ENCODE peak calls at places on chromosomes 4 and X, in eight cellular contexts. O is stomach; U is hepatocyte; V is fibroblast of mammary gland; E is IMR-90; Y is MCF 10A; D is CD4-positive, alpha-beta T cell; A is fibroblast of pulmonary artery. T is an unnamed sample.

GRCh38 chr4:77931452-77932135 is 69.0 kb downstream of the MRPL1 start:
- DNase-seq in O (no peak), U (no peak), V (peak), E (peak), Y (peak), D (no peak), A (peak), T (no peak)

GRCh38 chrX:153469811-153470410 is 465 bp downstream of the HAUS7 start:
- DNase-seq in O (no peak), U (peak), V (peak), E (peak), Y (peak), D (no peak), A (peak), T (no peak)

GRCh38 chr4:100424376-100424775 is 93.4 kb downstream of the EMCN start:
- DNase-seq in O (no peak), U (no peak), V (no peak), E (no peak), Y (no peak), D (no peak), A (no peak), T (no peak)

GRCh38 chrX:34915463-34916225 is 27.0 kb upstream of the FAM47B start:
- DNase-seq in O (no peak), U (peak), V (no peak), E (no peak), Y (no peak), D (no peak), A (no peak), T (no peak)

GRCh38 chr4:189973646-189974045 is 33.0 kb downstream of the FRG1 start:
- DNase-seq in O (no peak), U (no peak), V (no peak), E (no peak), Y (no peak), D (no peak), A (no peak), T (no peak)

GRCh38 chr4:77074961-77075855 is 581 bp downstream of the CCNI start:
- DNase-seq in O (peak), U (peak), V (peak), E (peak), Y (peak), D (peak), A (peak), T (no peak)

GRCh38 chrX:54452920-54453319 is 12.7 kb downstream of the TSR2 start:
- DNase-seq in O (no peak), U (peak), V (peak), E (peak), Y (no peak), D (no peak), A (peak), T (no peak)

GRCh38 chr4:81198151-81198550 is 16.9 kb downstream of the PRKG2 start:
- DNase-seq in O (peak), U (no peak), V (no peak), E (no peak), Y (peak), D (no peak), A (no peak), T (no peak)

GRCh38 chr4:185859106-185859505 is 47.1 kb upstream of the SORBS2 start:
- DNase-seq in O (no peak), U (no peak), V (no peak), E (no peak), Y (no peak), D (no peak), A (peak), T (no peak)

GRCh38 chr4:121472937-121473721 is 92.3 kb upstream of the QRFPR start:
- DNase-seq in O (no peak), U (no peak), V (no peak), E (no peak), Y (no peak), D (no peak), A (no peak), T (no peak)

GRCh38 chr4:99918656-99919055 is 24.4 kb upstream of the LAMTOR3 start:
- DNase-seq in O (no peak), U (peak), V (no peak), E (no peak), Y (no peak), D (no peak), A (no peak), T (no peak)

GRCh38 chr4:125796138-125796537 is 481.4 kb downstream of the FAT4 start:
- DNase-seq in O (no peak), U (no peak), V (no peak), E (no peak), Y (no peak), D (no peak), A (no peak), T (no peak)

GRCh38 chrX:150034788-150035187 is 96.5 kb upstream of the EOLA2 start:
- DNase-seq in O (no peak), U (no peak), V (no peak), E (no peak), Y (no peak), D (no peak), A (no peak), T (no peak)

GRCh38 chrX:97605271-97605670 is 721.6 kb downstream of the RPA4 start:
- DNase-seq in O (no peak), U (no peak), V (peak), E (no peak), Y (no peak), D (no peak), A (no peak), T (no peak)

GRCh38 chr4:38565271-38566199 is 98.5 kb upstream of the KLF3 start:
- DNase-seq in O (peak), U (no peak), V (peak), E (peak), Y (peak), D (no peak), A (peak), T (no peak)

GRCh38 chrX:72123471-72124185 is 8.1 kb downstream of the RTL5 start:
- DNase-seq in O (no peak), U (peak), V (no peak), E (peak), Y (no peak), D (no peak), A (peak), T (no peak)

GRCh38 chrX:6382284-6382683 is 152.6 kb downstream of the VCX3A start:
- DNase-seq in O (peak), U (peak), V (no peak), E (no peak), Y (no peak), D (no peak), A (no peak), T (no peak)

GRCh38 chrX:13086076-13086475 is 41.7 kb upstream of the FAM9C start:
- DNase-seq in O (no peak), U (no peak), V (no peak), E (no peak), Y (no peak), D (no peak), A (no peak), T (no peak)

GRCh38 chr4:180947421-180947820 is 1295.8 kb upstream of the TENM3 start:
- DNase-seq in O (no peak), U (peak), V (peak), E (peak), Y (peak), D (no peak), A (peak), T (no peak)

GRCh38 chr4:111991797-111992196 is 153.5 kb upstream of the FAM241A start:
- DNase-seq in O (no peak), U (peak), V (peak), E (peak), Y (peak), D (no peak), A (peak), T (no peak)

GRCh38 chrX:115940888-115941332 is 229.6 kb upstream of the AGTR2 start:
- DNase-seq in O (peak), U (no peak), V (peak), E (peak), Y (peak), D (peak), A (peak), T (no peak)

GRCh38 chr4:153204247-153205027 is at the start of gene TRIM2:
- DNase-seq in O (peak), U (peak), V (peak), E (peak), Y (no peak), D (no peak), A (peak), T (no peak)

GRCh38 chr4:93168053-93168452 is 660.5 kb upstream of the ATOH1 start:
- DNase-seq in O (no peak), U (no peak), V (no peak), E (no peak), Y (no peak), D (no peak), A (no peak), T (no peak)

GRCh38 chr4:3710451-3711182 is 55.6 kb upstream of the ADRA2C start:
- DNase-seq in O (no peak), U (no peak), V (no peak), E (no peak), Y (no peak), D (no peak), A (no peak), T (no peak)

GRCh38 chrX:40855932-40856515 is 120.7 kb upstream of the MED14 start:
- DNase-seq in O (no peak), U (no peak), V (no peak), E (no peak), Y (no peak), D (no peak), A (no peak), T (no peak)

GRCh38 chr4:79848329-79848728 is 224.7 kb downstream of the ANTXR2 start:
- DNase-seq in O (no peak), U (no peak), V (peak), E (no peak), Y (no peak), D (no peak), A (no peak), T (no peak)

GRCh38 chrX:43958529-43958928 is 14.7 kb downstream of the NDP start:
- DNase-seq in O (no peak), U (peak), V (peak), E (peak), Y (peak), D (no peak), A (peak), T (no peak)

GRCh38 chr4:83831588-83831987 is 295.7 kb downstream of the GPAT3 start:
- DNase-seq in O (no peak), U (no peak), V (peak), E (no peak), Y (no peak), D (no peak), A (no peak), T (no peak)

GRCh38 chr4:31290836-31291235 is 570.7 kb downstream of the PCDH7 start:
- DNase-seq in O (no peak), U (peak), V (no peak), E (no peak), Y (no peak), D (no peak), A (no peak), T (no peak)

GRCh38 chrX:110317079-110317819 is 636 bp downstream of the AMMECR1 start:
- DNase-seq in O (peak), U (peak), V (peak), E (no peak), Y (peak), D (peak), A (no peak), T (no peak)

GRCh38 chr4:3369781-3370660 is 71.7 kb upstream of the HGFAC start:
- DNase-seq in O (no peak), U (peak), V (peak), E (peak), Y (peak), D (peak), A (peak), T (no peak)

GRCh38 chr4:653080-653821 is 20.8 kb downstream of the ATP5ME start:
- DNase-seq in O (no peak), U (no peak), V (no peak), E (no peak), Y (no peak), D (no peak), A (no peak), T (no peak)

GRCh38 chrX:141969706-141970105 is 66.0 kb downstream of the MAGEC1 start:
- DNase-seq in O (no peak), U (no peak), V (no peak), E (no peak), Y (no peak), D (no peak), A (no peak), T (no peak)

GRCh38 chr4:2791518-2792395 is 1.1 kb upstream of the SH3BP2 start:
- DNase-seq in O (peak), U (peak), V (no peak), E (no peak), Y (no peak), D (no peak), A (no peak), T (no peak)

GRCh38 chrX:136030357-136031225 is 45.4 kb downstream of the SLC9A6 start:
- DNase-seq in O (no peak), U (no peak), V (peak), E (peak), Y (no peak), D (no peak), A (peak), T (no peak)

GRCh38 chr4:102501176-102501634 is at the start of gene NFKB1:
- DNase-seq in O (peak), U (peak), V (peak), E (peak), Y (peak), D (peak), A (peak), T (no peak)

GRCh38 chr4:80767944-80768343 is 262.6 kb upstream of the BMP3 start:
- DNase-seq in O (no peak), U (no peak), V (peak), E (peak), Y (peak), D (no peak), A (no peak), T (no peak)

DNA sequence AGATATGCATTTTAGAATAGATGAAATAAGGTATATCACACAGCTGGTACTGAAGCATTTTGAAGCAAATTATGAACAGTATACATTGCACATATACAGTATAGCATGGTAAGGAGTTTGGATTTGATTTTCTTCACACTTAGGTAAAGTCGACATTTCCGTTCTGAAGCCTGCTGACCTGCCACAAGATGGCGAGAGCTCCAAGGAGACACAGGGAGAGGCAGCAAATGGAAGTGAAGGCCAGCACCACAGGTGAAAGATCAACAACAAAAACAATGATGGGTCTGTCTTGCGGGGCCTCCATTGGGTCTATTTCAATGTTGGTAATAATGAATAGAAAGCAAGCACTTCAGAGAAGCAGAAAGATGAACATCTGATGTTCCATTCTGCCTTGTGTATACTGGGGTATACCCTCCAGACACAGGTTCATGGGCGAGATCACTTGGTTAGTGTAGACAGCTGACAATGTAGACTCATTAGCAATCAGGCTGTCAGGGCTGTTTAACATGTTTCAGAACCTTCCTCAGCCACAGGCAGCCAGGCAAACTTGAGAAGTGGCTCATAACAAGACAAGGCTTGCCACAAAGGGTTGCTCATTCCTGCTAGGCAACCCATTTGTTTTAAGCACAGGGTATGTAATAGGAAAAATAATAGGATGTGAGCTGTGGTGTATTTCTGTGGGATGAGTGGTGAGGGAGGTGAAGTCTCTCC is 21.4 kb upstream of the NOX1 start:
- DNase-seq in O (peak), U (peak), V (peak), E (peak), Y (peak), D (peak), A (peak), T (no peak)
- TF ChIP-seq CTCF in O (no peak), U (peak), V (peak), E (peak), Y (peak), D (peak), A (peak), T (no peak)

DNA sequence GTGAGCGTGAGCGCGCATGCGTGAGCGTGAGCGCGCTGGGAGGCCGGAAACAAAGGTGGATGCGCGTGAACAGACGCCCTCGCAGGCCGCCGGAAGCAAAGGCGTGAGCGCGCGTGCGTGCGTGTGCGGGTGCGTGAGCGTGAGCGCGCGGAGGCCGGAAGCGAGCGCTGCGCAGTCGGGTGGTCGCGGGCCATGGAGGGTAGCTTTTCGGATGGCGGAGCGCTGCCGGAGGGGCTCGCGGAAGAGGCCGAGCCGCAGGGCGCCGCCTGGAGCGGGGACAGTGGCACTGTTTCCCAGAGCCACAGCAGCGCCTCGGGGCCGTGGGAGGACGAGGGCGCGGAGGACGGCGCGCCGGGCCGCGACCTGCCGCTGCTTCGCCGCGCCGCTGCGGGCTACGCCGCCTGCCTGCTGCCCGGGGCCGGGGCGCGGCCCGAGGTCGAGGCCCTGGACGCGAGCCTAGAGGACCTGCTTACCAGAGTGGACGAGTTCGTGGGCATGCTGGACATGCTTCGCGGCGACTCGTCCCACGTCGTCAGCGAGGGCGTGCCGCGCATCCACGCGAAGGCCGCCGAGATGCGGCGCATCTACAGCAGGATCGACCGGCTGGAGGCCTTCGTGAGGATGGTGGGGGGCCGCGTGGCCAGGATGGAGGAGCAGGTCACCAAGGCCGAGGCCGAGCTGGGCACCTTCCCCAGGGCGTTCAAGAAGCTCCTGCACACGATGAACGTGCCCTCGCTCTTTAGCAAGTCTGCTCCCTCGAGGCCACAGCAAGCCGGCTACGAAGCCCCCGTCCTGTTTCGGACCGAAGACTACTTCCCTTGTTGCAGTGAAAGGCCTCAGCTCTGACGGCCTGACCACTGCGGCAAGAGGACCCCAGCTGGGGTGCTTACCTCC is at the start of gene BLOC1S4:
- DNase-seq in O (peak), U (peak), V (peak), E (peak), Y (peak), D (peak), A (peak), T (no peak)
- TF ChIP-seq CTCF in O (no peak), U (peak), V (no peak), E (peak), Y (no peak), D (no peak), A (no peak), T (no peak)

DNA sequence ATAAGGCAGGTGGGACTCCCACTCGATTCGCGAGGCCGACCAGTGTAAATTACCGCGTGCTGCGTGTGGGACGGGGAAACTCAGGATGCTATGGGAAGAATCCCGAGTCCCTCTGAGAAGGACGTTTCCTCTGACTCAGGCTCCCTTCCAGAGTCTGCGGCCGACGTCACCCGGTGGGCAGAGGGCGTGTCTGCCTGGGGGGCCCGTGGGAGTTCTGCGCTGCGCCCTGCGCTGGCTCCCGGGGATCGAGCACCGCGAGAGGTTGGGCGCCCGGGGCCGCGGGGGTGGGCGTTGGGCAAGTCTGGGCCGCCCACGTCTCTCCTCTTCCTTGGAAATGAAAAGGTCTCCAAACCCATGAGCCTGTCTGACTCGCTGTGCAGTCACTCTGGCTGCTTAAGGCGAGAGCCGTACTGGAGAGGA is 546 bp downstream of the NIPAL1 start:
- DNase-seq in O (peak), U (peak), V (peak), E (peak), Y (peak), D (peak), A (peak), T (no peak)
- TF ChIP-seq CTCF in O (no peak), U (no peak), V (no peak), E (no peak), Y (no peak), D (no peak), A (no peak), T (no peak)

DNA sequence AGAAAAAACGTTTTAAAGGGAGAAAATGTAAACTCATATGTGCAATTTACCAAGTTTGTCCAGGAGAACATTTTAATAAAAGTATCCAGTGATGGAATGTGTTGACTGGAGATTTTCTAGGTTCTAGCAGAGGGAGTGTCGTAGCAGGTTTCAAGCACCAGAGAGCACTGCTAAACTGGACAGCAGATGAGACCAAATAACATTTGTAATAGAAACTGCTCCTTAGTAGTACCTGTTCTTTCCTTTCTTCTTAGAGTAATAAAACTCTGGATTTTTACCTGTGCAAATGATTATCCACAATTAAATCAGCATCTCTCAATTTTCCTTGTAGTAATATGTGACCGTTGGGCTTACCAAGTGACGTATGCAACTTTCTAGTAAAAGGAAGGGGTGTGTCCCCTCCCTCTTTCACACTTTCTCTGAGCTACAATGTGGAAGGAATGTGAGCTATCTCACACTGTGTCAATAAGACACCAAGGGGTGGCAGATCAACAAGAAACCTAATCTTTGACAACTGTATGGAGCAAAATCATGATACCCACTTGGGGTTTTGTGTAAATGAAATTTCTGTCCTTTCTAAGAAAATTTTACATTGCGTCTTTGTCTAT is 9.5 kb downstream of the HPGDS start:
- DNase-seq in O (no peak), U (peak), V (no peak), E (no peak), Y (no peak), D (no peak), A (peak), T (no peak)
- TF ChIP-seq CTCF in O (no peak), U (peak), V (no peak), E (peak), Y (no peak), D (no peak), A (peak), T (no peak)

GRCh38 chr4:5460106-5460801 is 248.1 kb downstream of the EVC2 start:
- DNase-seq in O (no peak), U (peak), V (peak), E (peak), Y (peak), D (no peak), A (peak), T (no peak)
- TF ChIP-seq CTCF in O (no peak), U (peak), V (peak), E (peak), Y (peak), D (no peak), A (peak), T (no peak)